ENCODE peak calls at places on chromosomes 6 and 20, in four cellular contexts. One of them, this sample, is unnamed.

GRCh38 chr20:48995599-48995998 is 50.5 kb upstream of the CSE1L start:
- DNase-seq in WERI-Rb-1: no peak
- DNase-seq in GM12878: no peak
- DNase-seq in transverse colon: no peak
- DNase-seq in this sample: no peak

GRCh38 chr6:146905313-146905712 is 298.9 kb upstream of the STXBP5 start:
- DNase-seq in WERI-Rb-1: no peak
- DNase-seq in transverse colon: no peak
- DNase-seq in GM12878: no peak
- DNase-seq in this sample: no peak

GRCh38 chr6:26246553-26246952 is 118.4 kb upstream of the BTN3A2 start:
- DNase-seq in transverse colon: no peak
- DNase-seq in WERI-Rb-1: no peak
- DNase-seq in GM12878: no peak
- DNase-seq in this sample: no peak

GRCh38 chr6:113120214-113120576 is 737.0 kb upstream of the MARCKS start:
- DNase-seq in transverse colon: no peak
- DNase-seq in GM12878: no peak
- DNase-seq in WERI-Rb-1: no peak
- DNase-seq in this sample: no peak

GRCh38 chr6:62891065-62891647 is 320.1 kb upstream of the FKBP1C start:
- DNase-seq in WERI-Rb-1: no peak
- DNase-seq in GM12878: no peak
- DNase-seq in transverse colon: no peak
- DNase-seq in this sample: no peak

GRCh38 chr20:48385527-48385926 is 442.3 kb downstream of the PREX1 start:
- DNase-seq in GM12878: no peak
- DNase-seq in WERI-Rb-1: no peak
- DNase-seq in transverse colon: no peak
- DNase-seq in this sample: no peak

GRCh38 chr20:10185741-10186558 is 32.7 kb upstream of the SNAP25 start:
- DNase-seq in transverse colon: no peak
- DNase-seq in WERI-Rb-1: no peak
- DNase-seq in GM12878: no peak
- DNase-seq in this sample: no peak

GRCh38 chr20:36851490-36851889 is 24.4 kb upstream of the TLDC2 start:
- DNase-seq in GM12878: no peak
- DNase-seq in WERI-Rb-1: no peak
- DNase-seq in transverse colon: no peak
- DNase-seq in this sample: no peak

GRCh38 chr6:91045152-91045551 is 458.3 kb upstream of the MAP3K7 start:
- DNase-seq in GM12878: no peak
- DNase-seq in WERI-Rb-1: no peak
- DNase-seq in transverse colon: no peak
- DNase-seq in this sample: no peak

GRCh38 chr20:668638-669037 is 7.0 kb downstream of the SCRT2 start:
- DNase-seq in transverse colon: no peak
- DNase-seq in GM12878: no peak
- DNase-seq in WERI-Rb-1: no peak
- DNase-seq in this sample: no peak

GRCh38 chr20:37394543-37395410 is 48.8 kb downstream of the SRC start:
- DNase-seq in WERI-Rb-1: peak
- DNase-seq in transverse colon: no peak
- DNase-seq in GM12878: no peak
- DNase-seq in this sample: no peak

GRCh38 chr6:157823523-157824370 is 701 bp downstream of the SNX9 start:
- DNase-seq in GM12878: peak
- DNase-seq in WERI-Rb-1: peak
- DNase-seq in transverse colon: peak
- DNase-seq in this sample: no peak

GRCh38 chr6:31740397-31741223 is 805 bp downstream of the MSH5 start:
- DNase-seq in WERI-Rb-1: no peak
- DNase-seq in GM12878: no peak
- DNase-seq in transverse colon: peak
- DNase-seq in this sample: no peak

GRCh38 chr6:2993755-2994317 is 5.9 kb upstream of the NQO2 start:
- DNase-seq in transverse colon: no peak
- DNase-seq in WERI-Rb-1: no peak
- DNase-seq in GM12878: no peak
- DNase-seq in this sample: no peak

GRCh38 chr6:42038811-42039408 is 11.4 kb upstream of the TAF8 start:
- DNase-seq in GM12878: no peak
- DNase-seq in WERI-Rb-1: no peak
- DNase-seq in transverse colon: no peak
- DNase-seq in this sample: no peak
- H3K4me3 ChIP-seq in GM12878: peak
- H3K4me3 ChIP-seq in WERI-Rb-1: no peak
- H3K4me3 ChIP-seq in transverse colon: no peak
- H3K4me3 ChIP-seq in this sample: no peak

DNA sequence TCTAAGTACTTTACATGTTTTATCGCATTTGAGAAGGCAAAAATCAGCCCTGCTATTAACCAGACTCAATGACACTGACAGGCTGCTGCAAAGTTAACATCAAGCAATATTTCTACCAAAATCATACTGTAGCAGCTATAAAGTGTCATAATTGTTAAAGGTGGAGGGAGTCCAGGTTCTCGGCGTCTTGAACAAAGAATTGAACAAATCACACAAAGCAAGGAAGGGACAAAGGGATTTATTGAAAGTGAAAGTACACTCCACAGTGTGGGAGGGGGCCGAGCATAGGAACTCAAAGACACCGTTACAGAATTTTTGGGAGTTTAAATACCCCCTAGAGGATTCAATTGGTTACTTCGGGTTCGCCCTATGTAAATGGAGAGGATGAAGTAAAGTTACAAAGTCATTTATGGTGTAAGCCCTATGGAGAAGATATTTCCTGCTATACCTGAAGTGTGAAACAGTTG is 12.9 kb upstream of the ZNF391 start:
- DNase-seq in GM12878: no peak
- DNase-seq in WERI-Rb-1: no peak
- DNase-seq in transverse colon: no peak
- DNase-seq in this sample: no peak
- H3K4me3 ChIP-seq in GM12878: no peak
- H3K4me3 ChIP-seq in WERI-Rb-1: no peak
- H3K4me3 ChIP-seq in transverse colon: no peak
- H3K4me3 ChIP-seq in this sample: no peak

GRCh38 chr6:6538301-6538700 is 50.2 kb upstream of the LY86 start:
- DNase-seq in GM12878: no peak
- DNase-seq in transverse colon: no peak
- DNase-seq in WERI-Rb-1: no peak
- DNase-seq in this sample: no peak
- H3K4me3 ChIP-seq in GM12878: no peak
- H3K4me3 ChIP-seq in transverse colon: no peak
- H3K4me3 ChIP-seq in WERI-Rb-1: no peak
- H3K4me3 ChIP-seq in this sample: no peak

GRCh38 chr6:33772902-33773472 is 15.9 kb downstream of the LEMD2 start:
- DNase-seq in WERI-Rb-1: no peak
- DNase-seq in transverse colon: no peak
- DNase-seq in GM12878: no peak
- DNase-seq in this sample: no peak

GRCh38 chr6:33770116-33770832 is 18.7 kb downstream of the LEMD2 start:
- DNase-seq in GM12878: no peak
- DNase-seq in WERI-Rb-1: no peak
- DNase-seq in transverse colon: no peak
- DNase-seq in this sample: no peak

GRCh38 chr6:33770833-33771341 is 18.0 kb downstream of the LEMD2 start:
- DNase-seq in WERI-Rb-1: no peak
- DNase-seq in transverse colon: no peak
- DNase-seq in GM12878: no peak
- DNase-seq in this sample: no peak

GRCh38 chr6:33772114-33772830 is 16.7 kb downstream of the LEMD2 start:
- DNase-seq in transverse colon: no peak
- DNase-seq in WERI-Rb-1: no peak
- DNase-seq in GM12878: no peak
- DNase-seq in this sample: no peak

DNA sequence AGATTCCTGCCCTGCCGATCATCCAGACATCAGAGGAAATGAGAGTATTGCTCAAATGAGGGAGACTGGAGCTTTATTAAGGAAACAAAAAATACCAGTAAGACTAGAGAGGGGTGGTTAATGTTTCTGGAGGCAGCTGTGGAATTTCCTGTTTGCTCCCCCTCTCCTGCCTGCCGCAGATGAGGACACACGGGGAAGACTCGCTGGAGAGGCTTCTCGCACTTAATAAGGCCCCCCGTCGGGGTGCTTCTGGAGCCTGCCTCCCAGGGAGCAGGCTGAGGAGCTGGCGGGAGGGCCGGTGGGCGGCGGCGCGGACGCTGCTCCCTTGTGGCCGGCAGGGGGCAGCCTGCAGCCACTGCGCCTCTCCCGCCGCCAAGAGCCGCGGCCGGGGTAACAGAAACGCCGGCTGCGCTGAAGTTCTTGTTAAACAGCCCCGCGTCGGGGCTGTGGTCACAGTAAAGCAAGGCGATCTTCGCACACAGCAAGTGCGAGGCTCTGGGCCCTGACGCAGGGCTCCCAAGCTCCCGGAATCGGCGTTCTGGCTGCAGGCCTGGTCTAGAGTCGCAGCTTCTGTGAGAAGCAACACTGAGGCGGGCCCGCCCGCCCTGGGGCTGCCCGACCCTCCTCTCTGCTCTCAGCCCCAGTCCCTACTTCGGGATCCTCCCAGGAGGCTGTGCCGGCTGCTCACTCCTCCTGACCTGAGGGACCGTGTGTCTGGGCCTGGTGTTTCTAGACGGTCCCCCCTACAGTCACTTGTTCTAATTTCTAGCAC is 17.4 kb downstream of the LEMD2 start:
- DNase-seq in GM12878: no peak
- DNase-seq in transverse colon: peak
- DNase-seq in WERI-Rb-1: peak
- DNase-seq in this sample: no peak
- H3K4me3 ChIP-seq in GM12878: no peak
- H3K4me3 ChIP-seq in transverse colon: no peak
- H3K4me3 ChIP-seq in WERI-Rb-1: no peak
- H3K4me3 ChIP-seq in this sample: no peak

GRCh38 chr6:6915813-6916547 is 191.8 kb upstream of the RREB1 start:
- DNase-seq in transverse colon: peak
- DNase-seq in WERI-Rb-1: no peak
- DNase-seq in GM12878: no peak
- DNase-seq in this sample: no peak

GRCh38 chr6:6916598-6916997 is 191.2 kb upstream of the RREB1 start:
- DNase-seq in WERI-Rb-1: no peak
- DNase-seq in GM12878: no peak
- DNase-seq in transverse colon: no peak
- DNase-seq in this sample: no peak

GRCh38 chr6:6912841-6913240 is 194.9 kb upstream of the RREB1 start:
- DNase-seq in GM12878: no peak
- DNase-seq in transverse colon: no peak
- DNase-seq in WERI-Rb-1: no peak
- DNase-seq in this sample: no peak

GRCh38 chr6:6913346-6913745 is 194.4 kb upstream of the RREB1 start:
- DNase-seq in WERI-Rb-1: no peak
- DNase-seq in transverse colon: no peak
- DNase-seq in GM12878: no peak
- DNase-seq in this sample: no peak

DNA sequence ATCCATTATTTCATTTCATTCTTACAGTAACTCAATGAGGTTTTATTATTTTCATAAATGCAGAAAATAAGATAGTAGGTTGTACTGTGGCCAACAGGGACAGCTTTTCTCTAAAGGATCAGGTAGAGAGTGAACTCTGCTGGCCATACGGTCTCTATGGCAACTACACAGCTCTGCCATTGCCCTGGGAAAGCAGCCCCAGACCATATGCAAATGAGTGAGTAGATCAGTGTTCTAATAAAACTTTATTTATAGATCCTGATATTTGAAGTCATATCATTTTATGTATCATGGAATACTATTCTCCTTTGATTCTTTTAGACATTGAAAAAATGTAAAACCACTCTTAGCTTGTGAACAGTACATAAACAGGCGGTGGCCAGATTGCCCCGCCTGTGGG is 192.5 kb upstream of the RREB1 start:
- DNase-seq in GM12878: no peak
- DNase-seq in WERI-Rb-1: peak
- DNase-seq in transverse colon: no peak
- DNase-seq in this sample: no peak
- H3K4me3 ChIP-seq in GM12878: no peak
- H3K4me3 ChIP-seq in WERI-Rb-1: no peak
- H3K4me3 ChIP-seq in transverse colon: no peak
- H3K4me3 ChIP-seq in this sample: no peak

GRCh38 chr6:87660226-87660886 is 41.7 kb downstream of the AKIRIN2 start:
- DNase-seq in WERI-Rb-1: no peak
- DNase-seq in GM12878: no peak
- DNase-seq in transverse colon: no peak
- DNase-seq in this sample: no peak

GRCh38 chr6:87654880-87655454 is 47.1 kb downstream of the AKIRIN2 start:
- DNase-seq in WERI-Rb-1: no peak
- DNase-seq in GM12878: no peak
- DNase-seq in transverse colon: no peak
- DNase-seq in this sample: no peak

GRCh38 chr6:87658516-87658915 is 43.5 kb downstream of the AKIRIN2 start:
- DNase-seq in GM12878: no peak
- DNase-seq in transverse colon: no peak
- DNase-seq in WERI-Rb-1: no peak
- DNase-seq in this sample: no peak

GRCh38 chr6:87654117-87654516 is 47.9 kb downstream of the AKIRIN2 start:
- DNase-seq in WERI-Rb-1: no peak
- DNase-seq in transverse colon: no peak
- DNase-seq in GM12878: no peak
- DNase-seq in this sample: no peak

GRCh38 chr6:87656857-87657256 is 45.2 kb downstream of the AKIRIN2 start:
- DNase-seq in GM12878: no peak
- DNase-seq in WERI-Rb-1: no peak
- DNase-seq in transverse colon: peak
- DNase-seq in this sample: peak
- H3K4me3 ChIP-seq in GM12878: no peak
- H3K4me3 ChIP-seq in WERI-Rb-1: no peak
- H3K4me3 ChIP-seq in transverse colon: no peak
- H3K4me3 ChIP-seq in this sample: no peak

DNA sequence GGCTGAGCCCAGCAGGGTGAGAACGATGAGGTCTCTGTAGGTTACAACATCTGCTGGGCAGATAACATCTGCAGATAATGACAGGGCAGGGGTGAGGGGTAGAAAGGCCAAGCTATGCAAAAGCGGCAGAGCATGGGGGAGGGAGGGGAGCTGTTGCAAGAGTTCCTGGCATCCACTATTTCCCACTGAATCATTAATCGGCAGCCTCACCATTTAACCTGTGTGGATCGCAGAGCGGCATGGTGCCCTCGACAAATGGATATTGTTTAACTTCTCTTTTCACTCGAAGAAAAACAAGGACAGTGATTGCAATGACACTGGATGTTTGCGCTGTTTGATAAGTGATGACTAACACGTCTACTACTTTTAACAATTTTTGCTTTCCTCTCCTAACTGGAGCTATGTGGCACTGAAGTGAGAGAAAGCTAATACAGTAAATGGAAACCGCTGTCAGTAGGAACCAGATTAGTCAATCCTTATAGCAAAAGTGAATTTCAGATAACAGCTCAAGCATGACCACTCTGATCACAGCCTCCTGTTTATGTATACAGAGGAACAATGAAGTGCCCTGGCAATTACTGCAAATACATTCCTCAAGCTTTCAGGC is 381.5 kb downstream of the TFAP2A start:
- DNase-seq in GM12878: no peak
- DNase-seq in transverse colon: no peak
- DNase-seq in WERI-Rb-1: no peak
- DNase-seq in this sample: no peak
- H3K4me3 ChIP-seq in GM12878: no peak
- H3K4me3 ChIP-seq in transverse colon: no peak
- H3K4me3 ChIP-seq in WERI-Rb-1: no peak
- H3K4me3 ChIP-seq in this sample: no peak

This sample was measured in GM12864.